ENCODE peak calls at places on chromosome 14, in five cellular contexts. E is fibroblast of the conjunctiva; F is central memory CD4-positive, alpha-beta T cell; G is NCI-H2171; S is NCI-H1048. M is an unnamed sample.
A peak's percentile ranks its signal among the peaks of the same experiment; 100 is the strongest.

GRCh38 chr14:78448483-78449094 is 278.4 kb downstream of the NRXN3 start:
- DNase-seq in E (no peak), G (no peak), S (no peak), F (no peak), M (peak; percentile 69)

GRCh38 chr14:59117754-59118153 is 70.7 kb upstream of the DAAM1 start:
- DNase-seq in E (no peak), S (no peak), F (no peak), G (no peak), M (no peak)

GRCh38 chr14:96639550-96639949 is 137.4 kb downstream of the PAPOLA start:
- DNase-seq in F (no peak), E (no peak), G (no peak), S (no peak), M (no peak)

GRCh38 chr14:104881369-104881979 is 16.4 kb downstream of the CEP170B start:
- DNase-seq in E (no peak), S (no peak), F (no peak), G (peak; percentile 92), M (peak; percentile 99)

GRCh38 chr14:76773188-76773885 is 12.1 kb downstream of the VASH1 start:
- DNase-seq in S (no peak), G (no peak), E (peak; percentile 56), F (no peak), M (no peak)

GRCh38 chr14:85247071-85247470 is 282.9 kb upstream of the FLRT2 start:
- DNase-seq in F (no peak), E (no peak), S (no peak), G (peak; percentile 93), M (peak; percentile 98)

GRCh38 chr14:74531467-74531866 is 37.9 kb downstream of the ISCA2 start:
- DNase-seq in F (no peak), E (peak; percentile 70), S (no peak), G (no peak), M (peak; percentile 34)

GRCh38 chr14:75088566-75089373 is 19.3 kb downstream of the ZC2HC1C start:
- DNase-seq in E (peak; percentile 51), G (peak; percentile 68), S (no peak), F (peak; percentile 39), M (peak; percentile 83)

GRCh38 chr14:57390806-57391562 is 598 bp downstream of the NAA30 start:
- DNase-seq in S (no peak), E (no peak), G (peak; percentile 22), F (peak; percentile 43), M (no peak)

GRCh38 chr14:61584258-61584657 is 111.1 kb upstream of the HIF1A start:
- DNase-seq in F (no peak), S (no peak), G (no peak), E (no peak), M (no peak)

GRCh38 chr14:61663312-61663974 is 31.9 kb upstream of the HIF1A start:
- DNase-seq in S (no peak), E (no peak), G (no peak), F (peak; percentile 4), M (no peak)

GRCh38 chr14:30657606-30658163 is 35.6 kb downstream of the SCFD1 start:
- DNase-seq in F (no peak), G (no peak), E (no peak), S (no peak), M (no peak)

M was measured in NCI-H1694 treated with DMSO at 0.1 percent for 48 hours.